ENCODE peak calls at places on chromosomes 16 and 17, in seven cellular contexts. M, T, Q, J, G, Z and D are unnamed samples.

GRCh38 chr17:8022358-8023038 is 16.4 kb upstream of the ALOX15B start:
- DNase-seq in Z (peak; percentile 6), T (no peak), Q (no peak), M (no peak), G (no peak), J (peak; percentile 15), D (no peak)

GRCh38 chr16:27448531-27449433 is 46.8 kb downstream of the IL21R start:
- DNase-seq in T (no peak), Q (no peak), M (no peak), Z (no peak), J (no peak), G (no peak), D (no peak)

GRCh38 chr16:27470567-27471431 is 68.8 kb downstream of the IL21R start:
- DNase-seq in T (no peak), Z (peak; percentile 73), G (no peak), Q (no peak), M (peak; percentile 51), J (peak; percentile 74), D (no peak)

GRCh38 chr17:10812674-10813073 is 8.8 kb upstream of the TMEM238L start:
- DNase-seq in Z (no peak), M (peak; percentile 74), Q (no peak), G (peak; percentile 43), J (no peak), T (no peak), D (no peak)

GRCh38 chr17:164536-165235 is 16.8 kb downstream of the DOC2B start:
- DNase-seq in Z (no peak), T (no peak), M (peak; percentile 73), J (peak; percentile 43), Q (no peak), G (peak; percentile 46), D (no peak)

GRCh38 chr16:19872179-19872863 is 12.3 kb downstream of the GPRC5B start:
- DNase-seq in Z (no peak), M (peak; percentile 56), Q (no peak), T (no peak), G (no peak), J (no peak), D (no peak)

GRCh38 chr17:13420294-13421277 is 181.1 kb downstream of the HS3ST3A1 start:
- DNase-seq in G (no peak), J (peak; percentile 92), Q (no peak), M (no peak), Z (no peak), T (no peak), D (no peak)

GRCh38 chr17:76382803-76383644 is 1.4 kb upstream of the SPHK1 start:
- DNase-seq in J (peak; percentile 78), Q (no peak), M (peak; percentile 78), Z (peak; percentile 90), T (peak; percentile 11), G (peak; percentile 38), D (peak; percentile 35)

GRCh38 chr17:1829579-1830257 is at the start of the genes RPA1 and SMYD4:
- DNase-seq in Z (peak; percentile 97), M (peak; percentile 96), G (peak; percentile 85), J (peak; percentile 79), T (peak; percentile 85), Q (peak; percentile 93), D (peak; percentile 92)

GRCh38 chr16:13527332-13527731 is 392.6 kb upstream of the ERCC4 start:
- DNase-seq in J (no peak), T (no peak), M (no peak), G (no peak), Z (no peak), Q (no peak), D (no peak)

GRCh38 chr17:50935201-50936124 is 69.3 kb upstream of the TOB1 start:
- DNase-seq in Z (peak; percentile 84), M (peak; percentile 79), J (no peak), G (peak; percentile 58), T (no peak), Q (peak; percentile 95), D (no peak)

GRCh38 chr17:32227910-32228309 is 37.7 kb upstream of the RHBDL3 start:
- DNase-seq in Z (no peak), Q (no peak), M (no peak), J (no peak), G (no peak), T (no peak), D (no peak)

GRCh38 chr17:72359274-72359673 is 238.5 kb downstream of the SOX9 start:
- DNase-seq in T (no peak), Q (no peak), G (no peak), J (no peak), Z (no peak), M (no peak), D (no peak)

DNA sequence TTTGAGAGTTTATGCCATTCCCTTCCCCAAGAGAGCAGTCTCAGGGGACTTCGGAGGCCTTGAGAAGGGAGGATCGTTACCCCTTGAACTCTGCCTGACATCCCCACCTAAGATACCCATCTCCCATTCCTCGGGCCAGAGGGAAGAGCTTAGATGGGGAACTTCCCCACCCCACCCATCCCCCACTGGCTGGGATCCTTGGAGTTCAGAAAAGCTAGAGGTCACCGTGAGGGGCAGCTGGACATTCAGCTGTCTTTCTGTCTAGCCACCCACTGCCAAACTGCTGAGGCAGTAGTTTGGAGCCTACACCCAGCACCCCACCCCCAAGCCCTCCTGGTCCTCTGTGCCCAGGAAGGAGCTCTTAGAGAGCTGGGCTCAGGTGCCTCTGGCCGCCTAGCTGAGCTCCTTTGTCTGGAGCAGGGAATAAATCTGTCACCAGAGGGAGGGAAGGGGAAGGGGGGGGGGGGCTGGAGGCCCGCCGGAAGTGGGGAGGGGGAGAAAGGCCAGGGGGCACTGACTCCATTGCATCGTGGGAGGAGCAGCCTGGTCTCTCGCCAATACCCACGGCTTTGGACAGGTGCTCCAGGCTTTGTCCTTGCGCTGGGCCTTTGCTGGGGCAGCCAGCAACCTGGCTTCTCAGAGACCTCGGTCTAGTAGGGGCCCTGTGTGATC is 1.0 kb downstream of the HSD11B2 start:
- DNase-seq in M (no peak), T (no peak), G (no peak), Z (no peak), Q (no peak), J (no peak), D (no peak)
- H3K4me3 ChIP-seq in M (no peak overlapping the region), T (no peak overlapping the region), G (peak overlapping the region; percentile 62), Z (peak overlapping the region; percentile 55), Q (peak overlapping the region; percentile 56), J (no peak overlapping the region), D (no peak overlapping the region)

GRCh38 chr17:68731465-68731864 is 130.3 kb upstream of the FAM20A start:
- DNase-seq in M (no peak), J (no peak), Q (no peak), Z (no peak), T (no peak), G (no peak), D (no peak)
- H3K27ac ChIP-seq in M (no peak overlapping the region), J (no peak overlapping the region), Q (no peak overlapping the region), Z (no peak overlapping the region), T (no peak overlapping the region), G (no peak overlapping the region), D (no peak overlapping the region)

GRCh38 chr17:44565866-44566443 is 8.7 kb downstream of the FZD2 start:
- DNase-seq in T (no peak), J (no peak), Q (no peak), Z (no peak), G (no peak), M (no peak), D (no peak)

GRCh38 chr17:44575408-44575807 is 18.1 kb downstream of the FZD2 start:
- DNase-seq in T (no peak), Q (no peak), J (no peak), M (no peak), Z (no peak), G (no peak), D (no peak)

GRCh38 chr17:44568311-44568710 is 11.0 kb downstream of the FZD2 start:
- DNase-seq in M (no peak), T (no peak), G (no peak), Z (no peak), Q (no peak), J (no peak), D (no peak)

GRCh38 chr17:44564429-44564828 is 7.1 kb downstream of the FZD2 start:
- DNase-seq in Z (no peak), Q (no peak), J (no peak), T (no peak), G (no peak), M (no peak), D (no peak)

GRCh38 chr17:44569459-44569858 is 12.2 kb downstream of the FZD2 start:
- DNase-seq in Z (no peak), M (no peak), J (no peak), G (no peak), T (no peak), Q (no peak), D (no peak)
- H3K27me3 ChIP-seq in Z (peaks cover 5% of the 10 kb centered on the region), M (no peaks in the 10 kb centered on the region), J (no peaks in the 10 kb centered on the region), G (peaks cover 3% of the 10 kb centered on the region), T (peaks cover 2% of the 10 kb centered on the region), Q (no peaks in the 10 kb centered on the region), D (no peaks in the 10 kb centered on the region)

GRCh38 chr17:21542991-21543390 is 149.3 kb upstream of the KCNJ18 start:
- DNase-seq in M (no peak), Z (no peak), J (no peak), T (no peak), Q (peak; percentile 72), G (no peak), D (no peak)

GRCh38 chr17:21545051-21545450 is 147.3 kb upstream of the KCNJ18 start:
- DNase-seq in Z (no peak), T (no peak), Q (no peak), G (no peak), J (no peak), M (no peak), D (no peak)

GRCh38 chr17:21551081-21551881 is 141.0 kb upstream of the KCNJ18 start:
- DNase-seq in T (peak; percentile 65), G (peak; percentile 82), M (peak; percentile 93), Q (peak; percentile 91), Z (peak; percentile 95), J (peak; percentile 89), D (peak; percentile 79)

GRCh38 chr17:21549107-21549687 is 143.1 kb upstream of the KCNJ18 start:
- DNase-seq in Z (no peak), J (peak; percentile 83), G (no peak), M (no peak), T (no peak), Q (no peak), D (no peak)

GRCh38 chr17:21548236-21548635 is 144.1 kb upstream of the KCNJ18 start:
- DNase-seq in G (no peak), M (no peak), Z (no peak), T (no peak), Q (no peak), J (no peak), D (no peak)
- H3K4me3 ChIP-seq in G (no peak overlapping the region), M (no peak overlapping the region), Z (no peak overlapping the region), T (no peak overlapping the region), Q (no peak overlapping the region), J (no peak overlapping the region), D (no peak overlapping the region)

GRCh38 chr17:3888343-3889171 is 4.3 kb downstream of the CAMKK1 start:
- DNase-seq in G (peak; percentile 86), Q (peak; percentile 90), J (peak; percentile 94), M (peak; percentile 91), Z (no peak), T (no peak), D (no peak)
- H3K27ac ChIP-seq in G (peak overlapping the region; percentile 75), Q (peak overlapping the region; percentile 78), J (peak overlapping the region; percentile 75), M (peak overlapping the region; percentile 34), Z (peak overlapping the region; percentile 89), T (peak overlapping the region; percentile 14), D (peak overlapping the region; percentile 43)